ENCODE peak calls at places on chromosomes 6 and 20, in five cellular contexts. U, D, A, W and X are unnamed samples.

GRCh38 chr6:158383542-158383941 is 71.3 kb downstream of the TULP4 start:
- DNase-seq in W (no peak), A (no peak), D (no peak), U (no peak), X (no peak)

GRCh38 chr6:144349690-144350132 is 64.6 kb downstream of the UTRN start:
- DNase-seq in D (no peak), A (no peak), U (no peak), W (no peak), X (no peak)

GRCh38 chr20:38117635-38118034 is 47.4 kb downstream of the TGM2 start:
- DNase-seq in A (no peak), U (no peak), W (no peak), D (no peak), X (no peak)

GRCh38 chr6:134097114-134097707 is 44.8 kb upstream of the SLC2A12 start:
- DNase-seq in A (peak; percentile 63), D (peak; percentile 72), W (peak; percentile 56), U (no peak), X (peak; percentile 61)

GRCh38 chr20:23995905-23996666 is 7.5 kb upstream of the GGTLC1 start:
- DNase-seq in A (peak; percentile 39), U (no peak), W (peak; percentile 61), D (peak; percentile 73), X (peak; percentile 45)

GRCh38 chr6:110178626-110179405 is 654 bp downstream of the WASF1 start:
- DNase-seq in W (peak; percentile 66), A (peak; percentile 52), D (peak; percentile 60), U (peak; percentile 84), X (peak; percentile 36)

GRCh38 chr20:63206878-63207277 is 9.1 kb downstream of the YTHDF1 start:
- DNase-seq in W (no peak), D (no peak), A (peak; percentile 44), U (no peak), X (no peak)

GRCh38 chr20:953742-954141 is 37.6 kb upstream of the ANGPT4 start:
- DNase-seq in A (no peak), W (no peak), D (no peak), U (peak; percentile 71), X (no peak)

GRCh38 chr20:32583581-32584045 is 1.5 kb downstream of the NOL4L start:
- DNase-seq in D (peak; percentile 27), W (no peak), U (no peak), A (peak; percentile 47), X (no peak)

GRCh38 chr6:54992789-54993188 is 146.2 kb downstream of the FAM83B start:
- DNase-seq in A (no peak), W (no peak), D (no peak), U (no peak), X (peak; percentile 36)

GRCh38 chr20:5705827-5706226 is 44.4 kb upstream of the SHLD1 start:
- DNase-seq in U (no peak), W (no peak), A (no peak), D (no peak), X (no peak)

GRCh38 chr6:149325648-149326236 is 8.2 kb downstream of the TAB2 start:
- DNase-seq in A (no peak), D (no peak), W (no peak), U (no peak), X (no peak)

GRCh38 chr6:3525915-3526314 is 69.1 kb upstream of the SLC22A23 start:
- DNase-seq in A (no peak), D (no peak), U (no peak), W (no peak), X (no peak)

GRCh38 chr6:4703367-4703766 is 72.8 kb upstream of the CDYL start:
- DNase-seq in D (no peak), W (no peak), U (no peak), A (no peak), X (no peak)

GRCh38 chr6:47207261-47207660 is 102.4 kb downstream of the TNFRSF21 start:
- DNase-seq in A (no peak), W (no peak), D (no peak), U (no peak), X (no peak)

GRCh38 chr20:13353261-13353945 is 132.3 kb downstream of the ISM1 start:
- DNase-seq in D (no peak), W (no peak), U (no peak), A (no peak), X (no peak)

GRCh38 chr6:2396292-2396691 is 150.9 kb upstream of the GMDS start:
- DNase-seq in W (no peak), A (no peak), D (no peak), U (no peak), X (no peak)

GRCh38 chr6:24600903-24601302 is 45.1 kb downstream of the KIAA0319 start:
- DNase-seq in U (no peak), W (no peak), A (no peak), D (no peak), X (no peak)

GRCh38 chr6:138428943-138429616 is 25.1 kb downstream of the HEBP2 start:
- DNase-seq in U (no peak), D (no peak), W (no peak), A (no peak), X (no peak)

GRCh38 chr20:21862224-21862927 is 156.9 kb downstream of the PAX1 start:
- DNase-seq in W (no peak), D (no peak), A (no peak), U (no peak), X (no peak)

GRCh38 chr20:59017493-59018231 is 1.6 kb upstream of the TUBB1 start:
- DNase-seq in W (no peak), U (peak; percentile 53), A (no peak), D (no peak), X (no peak)

GRCh38 chr20:11101243-11101642 is 427.4 kb upstream of the JAG1 start:
- DNase-seq in W (no peak), D (no peak), A (no peak), U (no peak), X (no peak)

GRCh38 chr20:11581271-11581670 is 336.4 kb upstream of the BTBD3 start:
- DNase-seq in D (no peak), W (no peak), U (no peak), A (no peak), X (no peak)

GRCh38 chr6:121817141-121817540 is 381.7 kb downstream of the GJA1 start:
- DNase-seq in A (no peak), W (no peak), D (no peak), U (no peak), X (no peak)